ENCODE peak calls at places on chromosomes 12 and 14, in eight cellular contexts. P is fibroblast of lung, V is mesendoderm, C is mammary epithelial cell, Y is A549, Q is tibial nerve, A is tibial artery, K is GM23248. D is an unnamed sample. For H3K4me1, the result is how much of the 10 kb centered on the place peaks cover.

GRCh38 chr12:64779349-64779974 is 20.3 kb upstream of the GNS start:
- DNase-seq in Y (no peak), K (no peak), Q (no peak), C (no peak), P (no peak), V (no peak), A (no peak), D (no peak)

GRCh38 chr12:47838286-47838931 is 18.7 kb upstream of the HDAC7 start:
- DNase-seq in C (no peak), Y (peak), A (no peak), V (peak), P (no peak), K (peak), Q (no peak), D (peak)

GRCh38 chr12:78240827-78241226 is 410.1 kb downstream of the NAV3 start:
- DNase-seq in P (no peak), Y (no peak), C (no peak), A (no peak), K (no peak), V (no peak), Q (no peak), D (no peak)

GRCh38 chr12:122867701-122868461 is 28.0 kb downstream of the VPS37B start:
- DNase-seq in A (no peak), C (no peak), K (no peak), Q (no peak), P (no peak), Y (peak), V (peak), D (no peak)

GRCh38 chr14:22837059-22837749 is 819 bp downstream of the MMP14 start:
- DNase-seq in K (peak), V (peak), P (peak), C (peak), A (peak), Q (peak), Y (no peak), D (peak)

GRCh38 chr12:106760184-106760531 is 14.3 kb upstream of the RIC8B start:
- DNase-seq in Q (no peak), C (no peak), V (peak), P (peak), K (no peak), A (no peak), Y (no peak), D (no peak)

GRCh38 chr14:37591311-37591940 is 3.6 kb downstream of the FOXA1 start:
- DNase-seq in P (no peak), V (peak), Y (peak), A (no peak), C (no peak), Q (no peak), K (no peak), D (no peak)

GRCh38 chr14:68677476-68677875 is 115.4 kb downstream of the ZFP36L1 start:
- DNase-seq in K (no peak), C (peak), A (no peak), P (no peak), Y (no peak), V (no peak), Q (no peak), D (no peak)

GRCh38 chr12:94269316-94269999 is 121.1 kb downstream of the PLXNC1 start:
- DNase-seq in C (no peak), Q (no peak), V (no peak), P (no peak), A (no peak), K (no peak), Y (no peak), D (no peak)

GRCh38 chr14:74324945-74325361 is 22.2 kb upstream of the ABCD4 start:
- DNase-seq in A (no peak), K (peak), P (no peak), Y (peak), C (peak), Q (no peak), V (peak), D (peak)

GRCh38 chr14:100526632-100527031 is 60.6 kb downstream of the BEGAIN start:
- DNase-seq in Y (no peak), K (no peak), C (no peak), A (no peak), V (no peak), P (no peak), Q (no peak), D (no peak)

GRCh38 chr12:93009533-93009932 is 80.4 kb upstream of the EEA1 start:
- DNase-seq in V (no peak), Q (no peak), K (no peak), C (no peak), A (no peak), P (no peak), Y (no peak), D (no peak)

GRCh38 chr12:26401874-26402273 is 206.5 kb downstream of the SSPN start:
- DNase-seq in A (no peak), V (no peak), K (no peak), Q (no peak), C (no peak), P (no peak), Y (no peak), D (no peak)

GRCh38 chr12:7681535-7681934 is 14.0 kb downstream of the GDF3 start:
- DNase-seq in P (no peak), A (no peak), Y (no peak), K (no peak), V (no peak), C (no peak), Q (no peak), D (no peak)

GRCh38 chr12:121505513-121505912 is 75.3 kb downstream of the KDM2B start:
- DNase-seq in C (no peak), P (peak), K (peak), A (no peak), Y (no peak), V (no peak), Q (no peak), D (no peak)

GRCh38 chr12:32885831-32886230 is 10.7 kb downstream of the PKP2 start:
- DNase-seq in V (no peak), Q (no peak), P (no peak), Y (no peak), A (no peak), K (no peak), C (no peak), D (no peak)

GRCh38 chr12:109827566-109828550 is 5.3 kb downstream of the TRPV4 start:
- DNase-seq in A (peak), Y (no peak), Q (peak), V (no peak), K (no peak), C (no peak), P (no peak), D (no peak)

GRCh38 chr14:76701981-76702380 is 59.3 kb upstream of the VASH1 start:
- DNase-seq in V (no peak), Y (no peak), C (no peak), Q (peak), A (peak), P (no peak), K (no peak), D (no peak)

GRCh38 chr12:126369487-126370463 is 1304.5 kb downstream of the AACS start:
- DNase-seq in K (peak), Q (no peak), C (no peak), P (peak), A (no peak), Y (no peak), V (peak), D (no peak)

GRCh38 chr14:60204843-60205774 is 39.9 kb upstream of the DHRS7 start:
- DNase-seq in Q (no peak), V (no peak), Y (no peak), P (no peak), C (no peak), A (no peak), K (no peak), D (no peak)

GRCh38 chr14:93014038-93015023 is 91.4 kb downstream of the CHGA start:
- DNase-seq in P (no peak), Y (no peak), A (no peak), V (no peak), Q (no peak), K (no peak), C (no peak), D (peak)

GRCh38 chr14:93017341-93017797 is 94.4 kb downstream of the CHGA start:
- DNase-seq in Q (peak), C (no peak), Y (no peak), P (no peak), K (no peak), V (no peak), A (no peak), D (no peak)

GRCh38 chr14:93015039-93015438 is 92.1 kb downstream of the CHGA start:
- DNase-seq in C (no peak), K (no peak), Q (no peak), V (no peak), P (no peak), Y (no peak), A (no peak), D (no peak)

GRCh38 chr14:93016275-93016845 is 93.4 kb downstream of the CHGA start:
- DNase-seq in Q (no peak), Y (no peak), A (no peak), C (no peak), P (no peak), V (no peak), K (no peak), D (no peak)

DNA sequence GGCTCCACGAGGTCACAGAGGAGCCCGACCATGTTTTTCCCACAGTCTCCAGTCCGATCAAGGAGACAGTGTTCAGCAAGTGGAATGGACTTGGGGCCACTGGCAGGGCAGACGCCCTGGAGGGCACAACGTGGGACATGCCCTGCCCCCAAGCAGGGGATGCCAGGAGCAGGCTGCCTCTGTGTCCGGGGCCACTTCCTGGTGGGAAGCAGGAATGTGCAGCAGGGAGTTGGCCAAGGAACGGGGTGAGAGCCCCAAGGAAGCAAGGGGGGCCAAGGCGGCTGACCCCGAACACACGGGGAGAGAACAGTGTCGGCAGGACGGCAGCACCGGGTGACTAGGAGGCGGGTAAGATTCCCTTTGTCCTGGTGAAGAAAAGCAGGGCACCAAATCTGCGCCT is 92.6 kb downstream of the CHGA start:
- DNase-seq in Y (no peak), C (no peak), Q (no peak), K (no peak), V (no peak), P (no peak), A (no peak), D (no peak)
- H3K4me1 ChIP-seq in Y (under half), C (under half), Q (half or more), K (under half), V (under half), P (under half), A (under half), D (half or more)

GRCh38 chr14:96630281-96630680 is 128.1 kb downstream of the PAPOLA start:
- DNase-seq in Q (no peak), P (no peak), Y (no peak), K (no peak), C (no peak), V (no peak), A (no peak), D (no peak)

GRCh38 chr14:96629558-96630222 is 127.5 kb downstream of the PAPOLA start:
- DNase-seq in V (no peak), K (no peak), C (no peak), A (no peak), Q (no peak), Y (no peak), P (no peak), D (no peak)

GRCh38 chr14:96632363-96632758 is 130.2 kb downstream of the PAPOLA start:
- DNase-seq in V (no peak), P (no peak), K (no peak), C (no peak), Q (no peak), A (no peak), Y (no peak), D (no peak)

GRCh38 chr14:96631621-96632362 is 129.6 kb downstream of the PAPOLA start:
- DNase-seq in Y (no peak), K (no peak), V (peak), P (no peak), A (no peak), C (no peak), Q (no peak), D (no peak)

GRCh38 chr14:96631030-96631429 is 128.8 kb downstream of the PAPOLA start:
- DNase-seq in Q (no peak), P (no peak), K (no peak), Y (no peak), A (no peak), C (no peak), V (no peak), D (no peak)
- H3K4me1 ChIP-seq in Q (under half), P (under half), K (under half), Y (under half), A (under half), C (under half), V (under half), D (under half)

DNA sequence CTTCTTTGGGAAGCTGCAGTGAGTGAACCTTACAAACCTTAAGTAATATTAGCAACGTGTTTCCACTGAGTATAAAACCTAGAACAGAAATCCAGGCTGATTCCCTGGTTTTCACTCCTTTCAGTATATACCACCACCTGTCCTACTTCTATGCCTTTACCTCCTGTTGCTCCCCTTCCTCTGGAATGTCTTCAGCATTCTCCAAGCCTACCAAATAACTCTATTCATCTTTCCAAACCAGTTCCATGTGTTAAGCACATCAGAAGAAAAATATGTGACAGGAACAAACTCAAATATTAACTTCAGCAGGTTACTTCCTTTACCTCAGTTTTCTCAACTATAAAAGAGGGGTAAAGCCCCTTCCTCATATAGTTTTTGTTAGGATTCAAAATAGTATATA is 39.8 kb downstream of the LIMA1 start:
- DNase-seq in V (peak), C (no peak), Y (no peak), K (peak), P (peak), A (no peak), Q (no peak), D (no peak)
- H3K4me1 ChIP-seq in V (under half), C (under half), Y (half or more), K (half or more), P (under half), A (under half), Q (half or more), D (under half)

DNA sequence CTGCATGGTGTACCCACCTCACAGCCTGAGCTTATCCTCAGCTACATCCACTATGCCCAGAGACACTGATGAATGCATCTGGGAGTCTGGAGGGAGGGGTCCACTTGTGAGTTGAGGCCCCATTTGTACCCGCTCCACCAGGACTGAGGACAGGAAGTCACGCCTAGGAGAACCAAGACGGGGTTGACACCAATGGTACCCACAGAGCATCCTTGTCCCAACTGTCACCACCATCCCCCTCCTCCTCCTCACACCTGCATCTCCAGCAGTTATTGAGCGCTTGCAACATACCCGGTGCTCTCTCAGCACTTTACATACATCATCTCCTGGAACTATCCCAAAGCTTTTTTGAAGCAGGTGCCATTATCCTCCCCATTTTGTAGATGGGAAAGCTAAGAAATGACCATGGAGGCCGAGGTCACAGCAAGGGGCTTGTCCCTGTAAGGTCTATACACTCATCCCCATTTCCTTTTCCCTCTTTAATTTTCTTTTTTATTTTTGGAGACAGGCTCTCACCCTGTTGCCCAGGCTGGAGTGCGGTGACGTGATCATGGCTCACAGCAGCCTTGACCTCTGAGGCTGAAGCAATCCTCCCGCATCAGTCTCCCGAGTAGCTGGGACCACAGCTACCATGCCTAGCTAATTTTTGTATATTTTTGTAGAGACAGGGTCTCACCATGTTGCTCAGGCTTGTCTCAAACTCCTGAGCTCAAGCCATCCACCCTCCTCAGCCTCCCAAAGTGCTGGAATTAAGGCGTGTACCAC is 31.7 kb downstream of the DGLUCY start:
- DNase-seq in Q (no peak), V (no peak), P (no peak), A (no peak), K (no peak), C (no peak), Y (no peak), D (no peak)
- H3K4me1 ChIP-seq in Q (under half), V (under half), P (under half), A (under half), K (under half), C (under half), Y (under half), D (under half)

GRCh38 chr12:9710584-9711375 is 22.1 kb downstream of the CLECL1 start:
- DNase-seq in P (no peak), C (no peak), A (no peak), Y (no peak), Q (no peak), V (peak), K (no peak), D (no peak)
- H3K4me1 ChIP-seq in P (under half), C (under half), A (under half), Y (under half), Q (under half), V (under half), K (under half), D (under half)

GRCh38 chr12:128818065-128819022 is 5.4 kb downstream of the SLC15A4 start:
- DNase-seq in Q (no peak), K (peak), A (no peak), V (peak), Y (peak), C (peak), P (peak), D (no peak)

GRCh38 chr12:128820253-128820652 is 3.5 kb downstream of the SLC15A4 start:
- DNase-seq in Y (no peak), V (no peak), P (no peak), C (no peak), Q (no peak), A (no peak), K (no peak), D (no peak)

GRCh38 chr12:128819293-128820144 is 4.2 kb downstream of the SLC15A4 start:
- DNase-seq in P (no peak), V (peak), C (no peak), Q (no peak), K (no peak), Y (no peak), A (no peak), D (no peak)

GRCh38 chr12:128823216-128823915 is 392 bp downstream of the SLC15A4 start:
- DNase-seq in V (peak), C (peak), A (peak), K (no peak), Y (no peak), P (no peak), Q (no peak), D (peak)

GRCh38 chr12:128820723-128821432 is 2.9 kb downstream of the SLC15A4 start:
- DNase-seq in P (no peak), Q (no peak), K (no peak), A (peak), Y (no peak), V (peak), C (no peak), D (no peak)
- H3K4me1 ChIP-seq in P (under half), Q (half or more), K (under half), A (under half), Y (under half), V (under half), C (under half), D (under half)